ENCODE peak calls at places on chromosomes 6 and 20, in eight cellular contexts. X, L, P, B, I, E, K and Q are unnamed samples.
A peak's percentile ranks its signal among the peaks of the same experiment; 100 is the strongest.

GRCh38 chr6:47034919-47035318 is 7.2 kb downstream of the ADGRF1 start:
- DNase-seq in P (peak; percentile 8), B (no peak), E (no peak), K (no peak), X (no peak), I (peak; percentile 99), L (no peak), Q (no peak)

GRCh38 chr6:3385660-3386151 is 71.1 kb downstream of the SLC22A23 start:
- DNase-seq in E (no peak), P (no peak), L (no peak), B (no peak), X (no peak), I (peak; percentile 38), K (no peak), Q (no peak)

GRCh38 chr6:97712751-97713150 is 429.7 kb upstream of the MMS22L start:
- DNase-seq in I (no peak), K (no peak), B (no peak), E (no peak), L (no peak), P (no peak), X (no peak), Q (no peak)

GRCh38 chr20:33442136-33443005 is 1.2 kb downstream of the SNTA1 start:
- DNase-seq in E (no peak), I (no peak), X (no peak), K (peak; percentile 15), B (no peak), P (no peak), L (no peak), Q (no peak)

GRCh38 chr20:2133318-2134183 is 31.9 kb downstream of the STK35 start:
- DNase-seq in K (no peak), P (peak; percentile 54), I (peak; percentile 77), B (no peak), X (no peak), E (no peak), L (no peak), Q (no peak)

GRCh38 chr20:23011008-23011721 is 23.9 kb upstream of the SSTR4 start:
- DNase-seq in P (no peak), L (no peak), B (no peak), K (no peak), X (no peak), I (no peak), E (no peak), Q (no peak)

GRCh38 chr6:33633462-33634158 is 12.5 kb downstream of the ITPR3 start:
- DNase-seq in P (peak; percentile 83), I (peak; percentile 54), X (no peak), E (peak; percentile 67), L (peak; percentile 89), B (peak; percentile 75), K (peak; percentile 60), Q (peak; percentile 91)

GRCh38 chr20:53826597-53827291 is 233.1 kb upstream of the ZNF217 start:
- DNase-seq in I (no peak), E (no peak), B (no peak), L (no peak), X (no peak), K (no peak), P (no peak), Q (no peak)

GRCh38 chr20:58891076-58891685 is 38.7 kb downstream of the GNAS start:
- DNase-seq in P (peak; percentile 91), X (no peak), I (peak; percentile 76), B (peak; percentile 79), K (peak; percentile 70), L (peak; percentile 85), E (peak; percentile 70), Q (peak; percentile 79)

GRCh38 chr6:16511048-16511660 is 250.1 kb downstream of the ATXN1 start:
- DNase-seq in X (no peak), I (peak; percentile 57), L (no peak), E (no peak), K (no peak), P (peak; percentile 57), B (peak; percentile 40), Q (no peak)

GRCh38 chr6:51855310-51856082 is 231.9 kb downstream of the PKHD1 start:
- DNase-seq in L (peak; percentile 79), B (peak; percentile 73), X (peak; percentile 44), P (peak; percentile 93), K (no peak), I (peak; percentile 55), E (peak; percentile 65), Q (peak; percentile 64)

GRCh38 chr20:10306440-10307358 is 88.1 kb downstream of the SNAP25 start:
- DNase-seq in E (no peak), L (no peak), B (no peak), P (no peak), K (no peak), I (peak; percentile 88), X (no peak), Q (no peak)

DNA sequence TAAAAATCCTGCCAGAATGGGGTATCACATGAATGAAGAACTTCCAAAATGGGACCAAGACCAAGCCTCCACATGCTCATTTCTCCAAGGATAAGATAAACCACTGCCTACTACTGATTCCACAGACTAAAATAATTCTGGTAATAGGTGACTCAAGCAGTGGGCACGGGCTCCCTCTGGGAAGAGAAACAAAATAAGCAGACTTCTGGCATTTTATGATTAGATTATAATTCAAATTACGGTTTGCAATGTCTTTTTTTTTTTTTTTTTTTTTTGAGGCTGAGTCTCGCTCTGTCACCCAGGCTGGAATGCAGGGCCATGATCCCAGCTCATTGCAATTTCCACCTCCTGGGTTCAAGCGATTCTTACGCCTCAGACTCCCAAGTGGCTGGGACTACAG is 16.0 kb downstream of the UQCC1 start:
- DNase-seq in E (no peak), I (peak; percentile 86), B (no peak), K (no peak), X (no peak), P (no peak), L (no peak), Q (no peak)
- TF ChIP-seq CTCF in E (no peak), I (peak; percentile 33), B (no peak), K (no peak), X (no peak), P (no peak), L (no peak), Q (no peak)

DNA sequence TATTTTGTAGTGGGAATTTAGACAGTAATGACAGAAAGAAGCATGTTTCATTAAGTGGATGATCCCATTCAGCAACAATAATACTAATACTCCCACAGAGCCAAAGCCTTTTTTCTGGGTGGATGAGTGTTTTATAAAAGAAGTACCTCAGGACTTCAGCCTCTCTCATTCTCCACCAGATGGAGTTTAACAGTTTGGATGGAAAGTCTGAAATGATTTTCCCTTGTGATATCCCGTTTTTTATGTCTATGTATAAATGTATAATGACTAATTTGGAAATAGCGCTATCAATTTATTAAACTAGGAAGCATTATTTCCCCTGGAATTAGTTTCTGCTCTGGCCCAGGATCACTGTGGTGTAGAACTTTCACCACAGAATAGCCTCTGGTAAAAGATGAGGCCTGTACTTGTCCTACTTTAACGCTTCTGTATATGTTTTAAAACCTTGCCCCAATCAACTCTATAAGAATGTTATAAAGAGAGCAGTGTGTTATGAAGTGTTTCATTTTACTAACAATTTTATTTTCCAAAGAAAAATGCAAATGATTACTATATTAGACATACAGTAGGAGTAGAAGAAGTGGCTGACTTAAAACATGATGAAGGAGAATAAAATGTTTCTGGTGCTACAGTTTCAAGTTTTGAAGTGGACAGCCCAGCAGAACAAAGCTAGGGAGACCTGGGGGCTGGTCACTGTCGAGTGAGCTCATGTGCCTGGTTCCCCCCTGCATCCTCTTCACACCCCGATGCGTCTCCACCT is 135.6 kb downstream of the HIVEP1 start:
- DNase-seq in I (peak; percentile 23), P (no peak), K (no peak), L (no peak), E (no peak), B (no peak), X (no peak), Q (no peak)
- TF ChIP-seq CTCF in I (peak; percentile 39), P (peak; percentile 28), K (no peak), L (peak; percentile 52), E (no peak), B (no peak), X (no peak), Q (no peak)

GRCh38 chr6:64014581-64014980 is 379.0 kb downstream of the PHF3 start:
- DNase-seq in X (no peak), B (no peak), L (no peak), P (no peak), I (no peak), K (no peak), E (peak; percentile 12), Q (no peak)

GRCh38 chr6:64010646-64011045 is 375.0 kb downstream of the PHF3 start:
- DNase-seq in B (no peak), L (no peak), K (no peak), P (no peak), X (no peak), I (no peak), E (no peak), Q (no peak)

GRCh38 chr6:64013061-64013410 is 377.4 kb downstream of the PHF3 start:
- DNase-seq in I (peak; percentile 21), X (no peak), E (no peak), K (no peak), P (no peak), L (no peak), B (no peak), Q (no peak)

GRCh38 chr6:64010010-64010409 is 374.4 kb downstream of the PHF3 start:
- DNase-seq in K (no peak), P (peak; percentile 9), I (no peak), E (no peak), B (no peak), L (no peak), X (no peak), Q (no peak)

DNA sequence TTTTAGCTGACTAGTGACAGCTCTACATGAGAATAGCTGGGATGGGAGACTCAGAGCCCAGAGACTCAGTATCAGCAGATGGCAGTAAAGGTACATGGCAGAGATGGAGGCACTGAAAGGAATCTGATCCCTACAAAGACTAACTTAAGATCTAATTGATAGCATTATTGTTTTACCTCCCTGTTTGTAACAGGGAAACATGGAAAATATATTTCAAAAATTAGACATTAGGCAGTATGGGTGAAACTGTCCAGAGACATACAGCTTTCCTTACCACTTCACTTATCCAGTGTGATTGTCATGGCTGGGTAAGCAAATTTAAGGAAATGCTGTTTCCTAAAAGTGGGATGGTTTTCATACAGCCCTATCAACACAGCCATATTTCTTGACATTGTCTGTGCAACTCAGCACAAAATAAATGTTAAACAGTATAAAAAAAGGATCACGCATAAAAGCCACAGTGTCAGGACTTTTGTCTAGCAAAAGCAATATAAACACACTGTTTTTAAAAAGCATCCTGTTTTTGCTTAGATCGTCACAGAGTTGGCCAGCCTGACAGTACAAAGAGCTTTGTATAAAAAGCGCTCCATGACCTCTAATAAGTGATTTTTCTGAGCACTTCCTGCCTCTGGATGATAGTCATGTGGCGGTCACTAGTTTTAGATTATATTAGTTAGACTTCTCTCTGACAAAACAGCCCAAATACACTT is 376.9 kb downstream of the PHF3 start:
- DNase-seq in B (peak; percentile 68), K (no peak), I (peak; percentile 59), P (peak; percentile 73), L (peak; percentile 79), E (peak; percentile 61), X (peak; percentile 13), Q (peak; percentile 21)
- TF ChIP-seq CTCF in B (peak; percentile 20), K (no peak), I (peak; percentile 77), P (peak; percentile 85), L (peak; percentile 88), E (peak; percentile 71), X (peak; percentile 75), Q (peak; percentile 46)

DNA sequence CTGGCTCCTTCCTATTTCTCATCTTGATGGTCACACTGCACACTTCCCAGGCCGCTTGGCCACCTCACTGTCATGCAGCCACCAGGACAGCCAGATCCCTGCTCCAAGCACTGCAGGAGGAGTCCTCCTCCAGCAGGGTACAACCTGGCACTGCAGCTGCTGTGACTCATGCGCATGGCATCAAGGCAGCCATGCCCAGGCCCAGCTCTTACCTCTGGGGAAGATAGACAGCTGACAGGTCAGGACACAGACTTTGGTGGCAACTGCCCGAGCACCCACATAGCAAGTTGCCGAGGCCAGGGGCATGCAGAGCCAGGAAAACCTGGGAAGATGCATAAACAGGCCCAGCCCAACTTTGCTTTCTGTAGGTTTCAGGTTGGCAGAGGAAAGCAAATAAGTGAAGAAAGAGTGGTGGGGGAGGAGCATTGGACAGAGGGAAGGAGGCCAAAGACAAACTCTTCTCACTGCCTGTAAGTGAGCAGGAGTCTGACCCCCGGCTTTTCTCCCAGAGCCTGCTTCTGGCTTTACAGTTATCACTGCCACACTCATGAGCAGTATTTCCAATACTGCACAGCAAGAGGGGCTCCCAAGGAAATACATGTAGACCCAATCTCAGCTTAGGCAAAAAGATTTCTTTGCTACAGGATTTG is 38.8 kb downstream of the SLC22A3 start:
- DNase-seq in P (no peak), X (no peak), I (peak; percentile 9), E (no peak), L (no peak), K (no peak), B (no peak), Q (no peak)
- TF ChIP-seq CTCF in P (no peak), X (no peak), I (no peak), E (no peak), L (no peak), K (no peak), B (no peak), Q (no peak)